ENCODE peak calls at places on chromosomes 12 and 14, in six cellular contexts. S is RCC 7860; M is stimulated activated CD4-positive, alpha-beta T cell treated with anti-CD3 and anti-CD28 coated beads, Interleukin-15, amount 100 ng/mL, for 24 hours; G is HTR-8/SVneo; O is T-cell; H is uterus. R is an unnamed sample.

GRCh38 chr14:54767139-54767431 is 135.5 kb downstream of the GCH1 start:
- DNase-seq in M (peak; percentile 22), H (no peak), O (no peak), G (no peak), S (no peak), R (no peak)

GRCh38 chr12:117468016-117468415 is 106.6 kb upstream of the NOS1 start:
- DNase-seq in M (no peak), H (no peak), G (no peak), O (no peak), S (no peak), R (no peak)

GRCh38 chr14:74290415-74290814 is 12.3 kb downstream of the ABCD4 start:
- DNase-seq in S (no peak), O (no peak), G (no peak), H (no peak), M (peak; percentile 9), R (no peak)

GRCh38 chr12:22658214-22658613 is 33.2 kb downstream of the ETNK1 start:
- DNase-seq in S (peak; percentile 58), H (no peak), M (peak; percentile 38), G (peak; percentile 51), O (no peak), R (peak; percentile 83)

GRCh38 chr12:3456809-3457208 is 34.2 kb upstream of the PRMT8 start:
- DNase-seq in M (no peak), S (no peak), O (no peak), G (no peak), H (no peak), R (no peak)

GRCh38 chr14:59564356-59564755 is 12.3 kb downstream of the CCDC175 start:
- DNase-seq in G (no peak), H (no peak), M (no peak), O (no peak), S (no peak), R (no peak)

GRCh38 chr12:122846622-122847515 is 11.6 kb downstream of the HIP1R start:
- DNase-seq in M (no peak), G (no peak), H (no peak), O (no peak), S (no peak), R (no peak)

GRCh38 chr14:105430535-105430934 is 10.9 kb downstream of the MTA1 start:
- DNase-seq in O (no peak), S (no peak), H (no peak), G (peak; percentile 83), M (no peak), R (peak; percentile 65)

GRCh38 chr14:106187176-106187670 is 660.8 kb downstream of the TMEM121 start:
- DNase-seq in H (no peak), M (no peak), S (no peak), O (no peak), G (no peak), R (no peak)

GRCh38 chr14:32576088-32576795 is 247.1 kb downstream of the AKAP6 start:
- DNase-seq in G (peak; percentile 26), S (peak; percentile 25), H (peak; percentile 57), O (no peak), M (peak; percentile 22), R (peak; percentile 58)

GRCh38 chr14:41051801-41052200 is 554.9 kb upstream of the LRFN5 start:
- DNase-seq in O (no peak), H (no peak), G (no peak), S (no peak), M (no peak), R (no peak)

GRCh38 chr14:22848391-22849164 is 12.2 kb downstream of the MMP14 start:
- DNase-seq in H (peak; percentile 93), S (no peak), M (no peak), O (no peak), G (no peak), R (no peak)